ENCODE peak calls at places on chromosomes 12 and 14, in eight cellular contexts. R is D341Med; H is Right ventricle myocardium inferior; X is germinal center; L is stimulated activated CD4-positive, alpha-beta T cell treated with anti-CD3 and anti-CD28 coated beads, Interleukin-1b, Interleukin-23, amount 100 ng/mL, for 1 hour; V is NCI-H510A; U is NCI-H1048; M is heart right ventricle. N is an unnamed sample.

GRCh38 chr12:127006972-127007371 is 1260.0 kb upstream of the TMEM132C start:
- DNase-seq in R (no peak), H (no peak), X (no peak), L (no peak), V (no peak), U (no peak), M (no peak), N (no peak)

GRCh38 chr14:91361236-91361811 is 56.3 kb downstream of the CCDC88C start:
- DNase-seq in R (no peak), H (no peak), X (no peak), L (no peak), V (peak; percentile 30), U (no peak), M (no peak), N (no peak)

GRCh38 chr12:74111688-74112360 is 425.8 kb upstream of the ATXN7L3B start:
- DNase-seq in R (peak; percentile 27), H (no peak), X (no peak), L (no peak), V (no peak), U (no peak), M (no peak), N (no peak)

GRCh38 chr12:66144796-66145754 is 14.5 kb upstream of the LLPH start:
- DNase-seq in R (peak; percentile 46), H (no peak), X (no peak), L (no peak), V (no peak), U (no peak), M (peak; percentile 58), N (no peak)

GRCh38 chr14:61668267-61668666 is 27.0 kb upstream of the HIF1A start:
- DNase-seq in R (no peak), H (no peak), X (no peak), L (no peak), V (no peak), U (no peak), M (no peak), N (no peak)

GRCh38 chr14:104205781-104206180 is 67.4 kb downstream of the KIF26A start:
- DNase-seq in R (no peak), H (no peak), X (no peak), L (no peak), V (no peak), U (no peak), M (no peak), N (no peak)

GRCh38 chr14:27528328-27528727 is 930.5 kb upstream of the NOVA1 start:
- DNase-seq in R (peak; percentile 51), H (no peak), X (no peak), L (no peak), V (peak; percentile 5), U (peak; percentile 38), M (no peak), N (no peak)

GRCh38 chr12:110906088-110906487 is 14.3 kb downstream of the MYL2 start:
- DNase-seq in R (no peak), H (no peak), X (peak; percentile 22), L (no peak), V (no peak), U (no peak), M (no peak), N (no peak)

GRCh38 chr14:64823305-64823985 is 56.3 kb downstream of the SPTB start:
- DNase-seq in R (peak; percentile 92), H (peak; percentile 91), X (peak; percentile 78), L (peak; percentile 29), V (peak; percentile 73), U (no peak), M (peak; percentile 73), N (peak; percentile 53)

GRCh38 chr12:69553626-69554248 is 31.5 kb upstream of the CCT2 start:
- DNase-seq in R (peak; percentile 36), H (no peak), X (no peak), L (no peak), V (peak; percentile 58), U (no peak), M (peak; percentile 16), N (no peak)

GRCh38 chr12:6998708-6999451 is 19.4 kb downstream of the LPCAT3 start:
- DNase-seq in R (no peak), H (no peak), X (no peak), L (no peak), V (no peak), U (no peak), M (peak; percentile 26), N (no peak)

GRCh38 chr14:36905272-36906046 is 243.8 kb downstream of the PAX9 start:
- DNase-seq in R (no peak), H (no peak), X (no peak), L (no peak), V (no peak), U (no peak), M (no peak), N (no peak)

GRCh38 chr12:116698131-116698495 is 39.8 kb downstream of the SPRING1 start:
- DNase-seq in R (no peak), H (no peak), X (no peak), L (no peak), V (peak; percentile 96), U (no peak), M (no peak), N (no peak)

GRCh38 chr14:54830650-54831049 is 72.0 kb downstream of the GCH1 start:
- DNase-seq in R (no peak), H (no peak), X (no peak), L (no peak), V (no peak), U (no peak), M (no peak), N (no peak)

GRCh38 chr12:120982659-120983058 is 4.3 kb downstream of the HNF1A start:
- DNase-seq in R (no peak), H (no peak), X (no peak), L (no peak), V (no peak), U (no peak), M (no peak), N (no peak)

GRCh38 chr14:102759416-102759815 is 17.8 kb upstream of the TRAF3 start:
- DNase-seq in R (peak; percentile 37), H (peak; percentile 31), X (no peak), L (no peak), V (no peak), U (no peak), M (no peak), N (no peak)

GRCh38 chr12:107660230-107660629 is 25.4 kb upstream of the PWP1 start:
- DNase-seq in R (no peak), H (no peak), X (no peak), L (no peak), V (no peak), U (no peak), M (no peak), N (no peak)

GRCh38 chr12:64757778-64758177 is 1.4 kb downstream of the GNS start:
- DNase-seq in R (no peak), H (no peak), X (no peak), L (no peak), V (no peak), U (no peak), M (no peak), N (no peak)

N was measured in effector memory CD8-positive, alpha-beta T cell.